ENCODE peak calls at places on chromosomes 6 and 20, in seven cellular contexts. N, X, Q, P, O, T and D are unnamed samples. For H3K27me3 and H3K36me3, the result is how much of the 10 kb centered on the place peaks cover.

GRCh38 chr20:50219520-50220086 is 29.0 kb downstream of the CEBPB start:
- DNase-seq in N (no peak), X (no peak), Q (no peak), P (no peak), O (no peak), T (no peak), D (no peak)

GRCh38 chr6:157274471-157275226 is 48.7 kb downstream of the TMEM242 start:
- DNase-seq in N (peak), X (peak), Q (peak), P (peak), O (peak), T (peak), D (peak)

GRCh38 chr6:142130814-142131213 is 1.9 kb upstream of the GJE1 start:
- DNase-seq in N (no peak), X (no peak), Q (no peak), P (no peak), O (no peak), T (no peak), D (no peak)

GRCh38 chr20:40953856-40954255 is 74.8 kb upstream of the TOP1 start:
- DNase-seq in N (no peak), X (no peak), Q (no peak), P (no peak), O (no peak), T (peak), D (no peak)

GRCh38 chr6:82178759-82179112 is 68.8 kb downstream of the IBTK start:
- DNase-seq in N (no peak), X (no peak), Q (no peak), P (no peak), O (no peak), T (peak), D (no peak)

GRCh38 chr20:49340161-49340966 is 62.5 kb upstream of the ZNFX1 start:
- DNase-seq in N (no peak), X (no peak), Q (no peak), P (no peak), O (peak), T (no peak), D (no peak)

GRCh38 chr6:37514377-37514776 is 14.7 kb upstream of the CCDC167 start:
- DNase-seq in N (no peak), X (no peak), Q (no peak), P (no peak), O (no peak), T (peak), D (no peak)

GRCh38 chr6:151067684-151068596 is 171.8 kb upstream of the AKAP12 start:
- DNase-seq in N (no peak), X (peak), Q (no peak), P (no peak), O (no peak), T (peak), D (no peak)

GRCh38 chr6:157595768-157596167 is 214.8 kb downstream of the ZDHHC14 start:
- DNase-seq in N (no peak), X (no peak), Q (no peak), P (no peak), O (no peak), T (no peak), D (peak)

GRCh38 chr6:30357678-30358339 is 12.9 kb downstream of the RPP21 start:
- DNase-seq in N (peak), X (peak), Q (peak), P (peak), O (peak), T (peak), D (peak)

GRCh38 chr20:5658897-5659296 is 91.3 kb upstream of the SHLD1 start:
- DNase-seq in N (no peak), X (peak), Q (peak), P (no peak), O (no peak), T (peak), D (no peak)

GRCh38 chr20:59462249-59462648 is 142.1 kb upstream of the PHACTR3 start:
- DNase-seq in N (no peak), X (no peak), Q (no peak), P (no peak), O (no peak), T (no peak), D (no peak)
- H3K27me3 ChIP-seq in N (half or more), X (under half), Q (under half), P (under half), O (under half), T (under half), D (under half)

GRCh38 chr6:134995536-134995935 is 45.6 kb upstream of the ALDH8A1 start:
- DNase-seq in N (no peak), X (peak), Q (no peak), P (no peak), O (no peak), T (no peak), D (no peak)
- H3K36me3 ChIP-seq in N (under half), X (under half), Q (under half), P (under half), O (under half), T (under half), D (half or more)

GRCh38 chr6:116971959-116972358 is 94.9 kb downstream of the RFX6 start:
- DNase-seq in N (peak), X (peak), Q (peak), P (peak), O (peak), T (peak), D (peak)

GRCh38 chr6:116963972-116964371 is 86.9 kb downstream of the RFX6 start:
- DNase-seq in N (no peak), X (no peak), Q (no peak), P (no peak), O (no peak), T (no peak), D (no peak)

GRCh38 chr6:116969211-116969863 is 92.3 kb downstream of the RFX6 start:
- DNase-seq in N (peak), X (peak), Q (peak), P (peak), O (peak), T (peak), D (peak)

DNA sequence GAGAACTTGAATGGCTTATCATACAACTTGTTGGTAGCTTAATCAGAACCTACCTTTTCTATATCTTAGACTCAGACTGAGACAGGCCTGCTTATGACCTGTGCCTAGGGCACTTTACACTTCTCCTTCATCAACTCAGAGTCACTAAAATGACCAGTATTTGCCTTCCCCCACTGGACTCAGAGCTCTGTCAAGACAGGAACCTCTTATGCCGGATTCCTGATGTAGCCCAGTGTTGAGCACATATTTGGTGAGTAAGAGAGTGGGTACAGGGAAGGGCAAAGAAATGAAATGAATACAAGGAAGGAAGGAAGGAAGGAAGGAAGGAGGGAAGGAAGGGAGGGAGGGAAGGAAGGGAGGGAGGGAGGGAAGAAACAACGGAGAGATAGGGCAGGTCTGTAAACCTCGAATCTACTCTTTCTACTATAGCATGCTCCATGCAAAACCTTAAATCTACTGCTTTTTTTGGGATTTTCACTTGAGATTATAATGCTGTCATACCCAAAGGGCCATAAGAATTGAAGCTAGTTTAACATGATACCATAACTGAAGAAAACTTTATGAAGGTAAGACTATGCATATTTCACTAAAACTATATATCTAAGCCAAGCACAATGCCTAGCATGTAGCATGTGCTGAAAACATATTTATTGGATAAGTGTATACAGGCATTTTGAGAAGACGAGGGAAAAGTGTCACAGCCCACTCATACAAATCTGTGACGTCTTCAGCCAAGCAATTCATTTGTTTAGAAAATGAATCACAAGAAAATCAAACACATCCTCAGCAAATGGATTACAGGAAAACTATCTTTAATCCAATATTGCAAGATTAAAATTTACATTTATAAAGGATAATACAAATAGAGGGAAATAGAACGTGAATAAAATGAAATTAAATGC is 89.9 kb downstream of the RFX6 start:
- DNase-seq in N (no peak), X (no peak), Q (no peak), P (no peak), O (no peak), T (no peak), D (no peak)
- H3K4me2 ChIP-seq in N (no peak), X (no peak), Q (no peak), P (no peak), O (no peak), T (no peak), D (no peak)

DNA sequence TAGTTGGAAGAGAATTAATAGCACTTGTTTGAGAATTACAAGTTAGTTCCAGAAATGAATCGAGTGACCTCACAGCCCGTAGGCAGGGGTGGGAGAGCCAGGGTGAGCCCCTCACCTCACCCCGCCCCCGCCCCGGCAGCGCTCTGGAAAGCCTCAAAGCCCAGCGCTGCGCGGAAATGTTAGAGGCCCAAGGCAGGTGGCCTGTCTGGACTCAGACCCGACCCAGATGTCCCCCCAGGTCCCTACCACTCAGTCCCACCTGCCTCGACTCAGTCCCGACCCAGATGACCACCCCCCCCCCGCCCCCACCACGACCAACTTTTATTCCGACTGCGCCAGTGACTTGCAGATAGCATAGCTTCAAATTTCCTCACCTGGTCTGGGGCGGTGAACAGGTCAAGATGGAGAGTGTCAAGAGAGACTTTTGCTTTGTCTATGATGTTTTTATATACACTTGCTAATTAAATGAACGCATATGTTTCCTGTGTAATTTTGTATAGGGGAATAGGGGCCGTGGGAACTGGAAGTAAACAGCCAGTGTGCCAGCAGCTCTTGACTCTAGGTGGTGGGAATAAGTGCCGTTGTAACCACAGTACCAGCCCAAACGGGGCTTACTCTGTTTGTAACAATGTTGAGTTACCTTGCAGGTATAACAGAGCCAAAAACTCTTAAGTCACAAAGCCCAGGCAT is 1.2 kb upstream of the PXDC1 start:
- DNase-seq in N (no peak), X (peak), Q (no peak), P (no peak), O (peak), T (no peak), D (no peak)
- H3K27me3 ChIP-seq in N (under half), X (under half), Q (under half), P (half or more), O (under half), T (under half), D (under half)

DNA sequence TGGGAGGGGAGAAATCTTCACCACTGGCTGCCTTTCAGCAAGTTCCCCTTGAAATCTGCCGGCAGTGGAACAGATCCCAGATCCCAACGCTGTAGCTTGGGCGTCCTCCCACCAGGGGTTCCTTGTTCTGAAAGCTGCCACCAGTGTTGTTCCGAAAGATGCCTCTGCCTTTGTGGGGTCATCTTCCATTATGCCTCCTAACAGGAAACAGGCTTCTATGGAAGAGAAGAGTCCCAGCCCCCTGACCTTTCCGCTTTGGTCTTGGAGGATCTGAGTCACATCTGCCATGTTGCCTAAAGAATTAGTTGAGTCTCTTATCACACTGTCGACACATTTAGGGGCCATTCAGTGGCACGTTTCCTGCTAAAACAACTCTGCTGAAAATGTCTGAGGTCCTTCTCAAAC is 57.5 kb upstream of the NFATC2 start:
- DNase-seq in N (no peak), X (peak), Q (no peak), P (peak), O (no peak), T (no peak), D (no peak)
- H3K36me3 ChIP-seq in N (under half), X (under half), Q (under half), P (under half), O (under half), T (under half), D (under half)

GRCh38 chr6:106522557-106522956 is 106.7 kb downstream of the RTN4IP1 start:
- DNase-seq in N (no peak), X (no peak), Q (no peak), P (no peak), O (no peak), T (no peak), D (peak)
- H3K4me2 ChIP-seq in N (no peak), X (no peak), Q (no peak), P (no peak), O (peak), T (no peak), D (peak)